ENCODE peak calls at places on chromosomes 1 and 21, in five cellular contexts. One of them, this sample, is unnamed.
A peak's percentile ranks its signal among the peaks of the same experiment; 100 is the strongest.

GRCh38 chr1:192737311-192737710 is 71.5 kb upstream of the RGS2 start:
- DNase-seq in right cardiac atrium: no peak
- DNase-seq in mesenchymal stem cell: peak; percentile 45
- DNase-seq in prostate gland: no peak
- DNase-seq in psoas muscle: no peak
- DNase-seq in this sample: no peak

GRCh38 chr1:68112835-68113243 is 62.4 kb upstream of the DIRAS3 start:
- DNase-seq in right cardiac atrium: peak; percentile 41
- DNase-seq in mesenchymal stem cell: peak; percentile 82
- DNase-seq in prostate gland: no peak
- DNase-seq in psoas muscle: no peak
- DNase-seq in this sample: no peak

GRCh38 chr1:219076536-219076935 is 97.1 kb upstream of the LYPLAL1 start:
- DNase-seq in right cardiac atrium: no peak
- DNase-seq in mesenchymal stem cell: no peak
- DNase-seq in prostate gland: no peak
- DNase-seq in psoas muscle: no peak
- DNase-seq in this sample: no peak

GRCh38 chr1:238752332-238752731 is 634.0 kb upstream of the CHRM3 start:
- DNase-seq in right cardiac atrium: no peak
- DNase-seq in mesenchymal stem cell: no peak
- DNase-seq in prostate gland: no peak
- DNase-seq in psoas muscle: no peak
- DNase-seq in this sample: no peak

GRCh38 chr1:114780344-114781226 is at the start of gene SIKE1:
- DNase-seq in right cardiac atrium: peak; percentile 95
- DNase-seq in mesenchymal stem cell: peak; percentile 97
- DNase-seq in prostate gland: peak; percentile 88
- DNase-seq in psoas muscle: peak; percentile 96
- DNase-seq in this sample: peak; percentile 96

GRCh38 chr1:164092603-164093353 is 466.2 kb upstream of the PBX1 start:
- DNase-seq in right cardiac atrium: peak; percentile 13
- DNase-seq in mesenchymal stem cell: no peak
- DNase-seq in prostate gland: no peak
- DNase-seq in psoas muscle: no peak
- DNase-seq in this sample: no peak

GRCh38 chr1:108119500-108119899 is 80.6 kb downstream of the SLC25A24 start:
- DNase-seq in right cardiac atrium: no peak
- DNase-seq in mesenchymal stem cell: no peak
- DNase-seq in prostate gland: no peak
- DNase-seq in psoas muscle: no peak
- DNase-seq in this sample: no peak

GRCh38 chr1:168709407-168709891 is 19.6 kb downstream of the DPT start:
- DNase-seq in right cardiac atrium: no peak
- DNase-seq in mesenchymal stem cell: peak; percentile 81
- DNase-seq in prostate gland: no peak
- DNase-seq in psoas muscle: no peak
- DNase-seq in this sample: no peak

GRCh38 chr1:203743101-203743501 is 21.9 kb upstream of the LAX1 start:
- DNase-seq in right cardiac atrium: peak; percentile 24
- DNase-seq in mesenchymal stem cell: no peak
- DNase-seq in prostate gland: no peak
- DNase-seq in psoas muscle: no peak
- DNase-seq in this sample: no peak

GRCh38 chr1:74083128-74083527 is 114.8 kb downstream of the LRRIQ3 start:
- DNase-seq in right cardiac atrium: no peak
- DNase-seq in mesenchymal stem cell: no peak
- DNase-seq in prostate gland: no peak
- DNase-seq in psoas muscle: no peak
- DNase-seq in this sample: no peak

GRCh38 chr1:226883630-226884029 is 13.2 kb downstream of the PSEN2 start:
- DNase-seq in right cardiac atrium: no peak
- DNase-seq in mesenchymal stem cell: no peak
- DNase-seq in prostate gland: no peak
- DNase-seq in psoas muscle: no peak
- DNase-seq in this sample: no peak

GRCh38 chr1:246724001-246724724 is at the start of gene SCCPDH:
- DNase-seq in right cardiac atrium: peak; percentile 81
- DNase-seq in mesenchymal stem cell: peak; percentile 78
- DNase-seq in prostate gland: peak; percentile 43
- DNase-seq in psoas muscle: peak; percentile 88
- DNase-seq in this sample: peak; percentile 84

GRCh38 chr1:114113801-114114750 is 39.6 kb downstream of the SYT6 start:
- DNase-seq in right cardiac atrium: no peak
- DNase-seq in mesenchymal stem cell: no peak
- DNase-seq in prostate gland: no peak
- DNase-seq in psoas muscle: no peak
- DNase-seq in this sample: peak; percentile 52

GRCh38 chr1:193079187-193079586 is 19.8 kb downstream of the RO60 start:
- DNase-seq in right cardiac atrium: no peak
- DNase-seq in mesenchymal stem cell: no peak
- DNase-seq in prostate gland: no peak
- DNase-seq in psoas muscle: no peak
- DNase-seq in this sample: no peak

GRCh38 chr1:94953741-94954140 is 26.8 kb upstream of the CNN3 start:
- DNase-seq in right cardiac atrium: no peak
- DNase-seq in mesenchymal stem cell: peak; percentile 82
- DNase-seq in prostate gland: no peak
- DNase-seq in psoas muscle: no peak
- DNase-seq in this sample: no peak

GRCh38 chr21:31857096-31857495 is 15.7 kb upstream of the HUNK start:
- DNase-seq in right cardiac atrium: no peak
- DNase-seq in mesenchymal stem cell: no peak
- DNase-seq in prostate gland: no peak
- DNase-seq in psoas muscle: no peak
- DNase-seq in this sample: no peak

GRCh38 chr1:36161656-36162531 is 5.9 kb downstream of the MAP7D1 start:
- DNase-seq in right cardiac atrium: no peak
- DNase-seq in mesenchymal stem cell: peak; percentile 57
- DNase-seq in prostate gland: peak; percentile 73
- DNase-seq in psoas muscle: peak; percentile 32
- DNase-seq in this sample: no peak

GRCh38 chr1:216542263-216542662 is 119.0 kb upstream of the USH2A start:
- DNase-seq in right cardiac atrium: no peak
- DNase-seq in mesenchymal stem cell: no peak
- DNase-seq in prostate gland: no peak
- DNase-seq in psoas muscle: no peak
- DNase-seq in this sample: no peak

GRCh38 chr1:221961532-221962292 is 219.8 kb upstream of the DUSP10 start:
- DNase-seq in right cardiac atrium: no peak
- DNase-seq in mesenchymal stem cell: peak; percentile 82
- DNase-seq in prostate gland: no peak
- DNase-seq in psoas muscle: no peak
- DNase-seq in this sample: peak; percentile 55

GRCh38 chr1:55064861-55065263 is 25.5 kb downstream of the PCSK9 start:
- DNase-seq in right cardiac atrium: no peak
- DNase-seq in mesenchymal stem cell: peak; percentile 24
- DNase-seq in prostate gland: peak; percentile 20
- DNase-seq in psoas muscle: peak; percentile 73
- DNase-seq in this sample: peak; percentile 90

GRCh38 chr1:247212012-247212411 is 40.2 kb upstream of the ZNF124 start:
- DNase-seq in right cardiac atrium: no peak
- DNase-seq in mesenchymal stem cell: no peak
- DNase-seq in prostate gland: no peak
- DNase-seq in psoas muscle: no peak
- DNase-seq in this sample: no peak

GRCh38 chr1:74368335-74368734 is 133.1 kb downstream of the TNNI3K start:
- DNase-seq in right cardiac atrium: no peak
- DNase-seq in mesenchymal stem cell: no peak
- DNase-seq in prostate gland: no peak
- DNase-seq in psoas muscle: no peak
- DNase-seq in this sample: no peak

GRCh38 chr1:27241677-27242076 is 7.2 kb downstream of the WDTC1 start:
- DNase-seq in right cardiac atrium: no peak
- DNase-seq in mesenchymal stem cell: no peak
- DNase-seq in prostate gland: no peak
- DNase-seq in psoas muscle: no peak
- DNase-seq in this sample: no peak

GRCh38 chr1:44602675-44603610 is 71.3 kb downstream of the TMEM53 start:
- DNase-seq in right cardiac atrium: no peak
- DNase-seq in mesenchymal stem cell: no peak
- DNase-seq in prostate gland: no peak
- DNase-seq in psoas muscle: peak; percentile 84
- DNase-seq in this sample: no peak

GRCh38 chr1:151570819-151571218 is 30.7 kb downstream of the TUFT1 start:
- DNase-seq in right cardiac atrium: no peak
- DNase-seq in mesenchymal stem cell: no peak
- DNase-seq in prostate gland: no peak
- DNase-seq in psoas muscle: no peak
- DNase-seq in this sample: no peak

DNA sequence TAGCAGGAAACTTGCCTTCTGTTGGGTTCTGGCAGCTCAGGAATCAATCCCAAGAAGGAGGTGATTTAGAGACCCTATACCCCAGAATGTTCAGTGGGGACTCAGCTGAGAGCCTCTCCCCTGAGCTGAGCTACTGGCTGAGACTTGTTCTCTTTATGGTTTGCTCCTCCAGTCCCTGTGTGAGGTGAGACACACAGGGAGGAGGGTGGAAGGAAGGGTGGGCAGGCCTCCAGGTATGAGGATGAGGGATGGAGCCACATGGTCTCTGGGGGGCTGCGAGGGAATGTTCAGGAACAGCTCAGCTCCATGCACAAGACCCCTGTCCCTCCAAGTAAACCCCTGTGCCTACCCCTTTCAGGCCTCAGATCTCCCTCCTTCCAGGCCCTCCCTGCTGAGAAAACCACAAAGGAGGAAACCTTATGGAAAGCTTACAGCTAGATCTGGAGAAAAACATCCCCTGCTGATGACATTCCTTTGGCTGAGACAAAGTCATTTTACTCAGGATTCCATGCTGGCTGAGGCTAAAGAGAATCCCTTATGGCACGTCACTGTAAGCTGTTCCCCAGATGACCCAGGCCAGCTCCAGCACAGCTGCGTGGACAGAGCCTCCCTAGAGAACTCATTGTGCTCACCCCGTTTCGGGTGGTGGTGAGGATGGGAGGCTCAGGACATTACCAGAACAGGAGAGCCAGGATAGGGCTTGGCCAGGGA is 91.5 kb upstream of the IPO9 start:
- DNase-seq in right cardiac atrium: peak; percentile 62
- DNase-seq in mesenchymal stem cell: peak; percentile 94
- DNase-seq in prostate gland: no peak
- DNase-seq in psoas muscle: peak; percentile 82
- DNase-seq in this sample: no peak
- H3K4me1 ChIP-seq in right cardiac atrium: peaks cover 28% of the 10 kb centered on the region
- H3K4me1 ChIP-seq in mesenchymal stem cell: peaks cover 39% of the 10 kb centered on the region
- H3K4me1 ChIP-seq in prostate gland: no peaks in the 10 kb centered on the region
- H3K4me1 ChIP-seq in psoas muscle: peaks cover 14% of the 10 kb centered on the region
- H3K4me1 ChIP-seq in this sample: peaks cover 13% of the 10 kb centered on the region

GRCh38 chr1:28985427-28985826 is 71.1 kb downstream of the EPB41 start:
- DNase-seq in right cardiac atrium: no peak
- DNase-seq in mesenchymal stem cell: no peak
- DNase-seq in prostate gland: no peak
- DNase-seq in psoas muscle: no peak
- DNase-seq in this sample: no peak

GRCh38 chr1:28983091-28983490 is 68.7 kb downstream of the EPB41 start:
- DNase-seq in right cardiac atrium: no peak
- DNase-seq in mesenchymal stem cell: no peak
- DNase-seq in prostate gland: no peak
- DNase-seq in psoas muscle: no peak
- DNase-seq in this sample: no peak

GRCh38 chr1:28983509-28984310 is 69.3 kb downstream of the EPB41 start:
- DNase-seq in right cardiac atrium: peak; percentile 23
- DNase-seq in mesenchymal stem cell: peak; percentile 21
- DNase-seq in prostate gland: no peak
- DNase-seq in psoas muscle: peak; percentile 55
- DNase-seq in this sample: peak; percentile 86

GRCh38 chr1:28984311-28984684 is 69.9 kb downstream of the EPB41 start:
- DNase-seq in right cardiac atrium: no peak
- DNase-seq in mesenchymal stem cell: no peak
- DNase-seq in prostate gland: no peak
- DNase-seq in psoas muscle: no peak
- DNase-seq in this sample: no peak

GRCh38 chr1:28986296-28986910 is 72.0 kb downstream of the EPB41 start:
- DNase-seq in right cardiac atrium: no peak
- DNase-seq in mesenchymal stem cell: no peak
- DNase-seq in prostate gland: no peak
- DNase-seq in psoas muscle: no peak
- DNase-seq in this sample: no peak
- H3K4me1 ChIP-seq in right cardiac atrium: peaks cover 6% of the 10 kb centered on the region
- H3K4me1 ChIP-seq in mesenchymal stem cell: peaks cover 5% of the 10 kb centered on the region
- H3K4me1 ChIP-seq in prostate gland: no peaks in the 10 kb centered on the region
- H3K4me1 ChIP-seq in psoas muscle: peaks cover 34% of the 10 kb centered on the region
- H3K4me1 ChIP-seq in this sample: no peaks in the 10 kb centered on the region

GRCh38 chr1:4626061-4626460 is 28.3 kb upstream of the AJAP1 start:
- DNase-seq in right cardiac atrium: no peak
- DNase-seq in mesenchymal stem cell: no peak
- DNase-seq in prostate gland: no peak
- DNase-seq in psoas muscle: no peak
- DNase-seq in this sample: peak; percentile 37

GRCh38 chr1:4626560-4627319 is 27.7 kb upstream of the AJAP1 start:
- DNase-seq in right cardiac atrium: peak; percentile 39
- DNase-seq in mesenchymal stem cell: no peak
- DNase-seq in prostate gland: no peak
- DNase-seq in psoas muscle: peak; percentile 72
- DNase-seq in this sample: no peak

GRCh38 chr1:4624801-4625200 is 29.6 kb upstream of the AJAP1 start:
- DNase-seq in right cardiac atrium: no peak
- DNase-seq in mesenchymal stem cell: no peak
- DNase-seq in prostate gland: no peak
- DNase-seq in psoas muscle: no peak
- DNase-seq in this sample: no peak

GRCh38 chr1:4628992-4629391 is 25.4 kb upstream of the AJAP1 start:
- DNase-seq in right cardiac atrium: no peak
- DNase-seq in mesenchymal stem cell: no peak
- DNase-seq in prostate gland: no peak
- DNase-seq in psoas muscle: no peak
- DNase-seq in this sample: no peak

GRCh38 chr1:4627353-4627752 is 27.1 kb upstream of the AJAP1 start:
- DNase-seq in right cardiac atrium: no peak
- DNase-seq in mesenchymal stem cell: no peak
- DNase-seq in prostate gland: no peak
- DNase-seq in psoas muscle: no peak
- DNase-seq in this sample: no peak
- H3K4me1 ChIP-seq in right cardiac atrium: no peaks in the 10 kb centered on the region
- H3K4me1 ChIP-seq in mesenchymal stem cell: no peaks in the 10 kb centered on the region
- H3K4me1 ChIP-seq in prostate gland: no peaks in the 10 kb centered on the region
- H3K4me1 ChIP-seq in psoas muscle: no peaks in the 10 kb centered on the region
- H3K4me1 ChIP-seq in this sample: no peaks in the 10 kb centered on the region

GRCh38 chr1:6028042-6028895 is 17.4 kb upstream of the KCNAB2 start:
- DNase-seq in right cardiac atrium: no peak
- DNase-seq in mesenchymal stem cell: no peak
- DNase-seq in prostate gland: no peak
- DNase-seq in psoas muscle: no peak
- DNase-seq in this sample: peak; percentile 61

GRCh38 chr1:6029351-6029750 is 16.3 kb upstream of the KCNAB2 start:
- DNase-seq in right cardiac atrium: no peak
- DNase-seq in mesenchymal stem cell: no peak
- DNase-seq in prostate gland: no peak
- DNase-seq in psoas muscle: no peak
- DNase-seq in this sample: no peak

GRCh38 chr1:6027591-6027990 is 18.1 kb upstream of the KCNAB2 start:
- DNase-seq in right cardiac atrium: no peak
- DNase-seq in mesenchymal stem cell: no peak
- DNase-seq in prostate gland: no peak
- DNase-seq in psoas muscle: no peak
- DNase-seq in this sample: no peak

GRCh38 chr1:6030547-6031261 is 15.0 kb upstream of the KCNAB2 start:
- DNase-seq in right cardiac atrium: no peak
- DNase-seq in mesenchymal stem cell: no peak
- DNase-seq in prostate gland: no peak
- DNase-seq in psoas muscle: no peak
- DNase-seq in this sample: no peak

GRCh38 chr1:6030144-6030543 is 15.5 kb upstream of the KCNAB2 start:
- DNase-seq in right cardiac atrium: no peak
- DNase-seq in mesenchymal stem cell: no peak
- DNase-seq in prostate gland: no peak
- DNase-seq in psoas muscle: no peak
- DNase-seq in this sample: no peak
- H3K4me1 ChIP-seq in right cardiac atrium: no peaks in the 10 kb centered on the region
- H3K4me1 ChIP-seq in mesenchymal stem cell: peaks cover 22% of the 10 kb centered on the region
- H3K4me1 ChIP-seq in prostate gland: no peaks in the 10 kb centered on the region
- H3K4me1 ChIP-seq in psoas muscle: no peaks in the 10 kb centered on the region
- H3K4me1 ChIP-seq in this sample: no peaks in the 10 kb centered on the region

This sample was measured in right lobe of liver.